ENCODE peak calls at places on chromosomes 13 and 19, in eight cellular contexts. W is CD8-positive, alpha-beta T cell; V is EL; B is activated T-helper 1 cell treated with anti-CD3 and anti-CD28 coated beads, Interleukin-2, amount 50 U/mL, for 16 hours; L is stimulated activated CD4-positive, alpha-beta T cell treated with anti-CD3 and anti-CD28 coated beads, Interleukin-4, amount 100 ng/mL, for 4 hours; C is NCI-H2029 treated with DMSO at 0.1 percent for 48 hours; S is fibroblast of the conjunctiva; J is HTR-8/SVneo. X is an unnamed sample.

GRCh38 chr13:37954191-37954590 is 84.6 kb upstream of the TRPC4 start:
- DNase-seq in W (no peak), V (no peak), B (no peak), L (no peak), C (no peak), S (no peak), J (no peak), X (no peak)

GRCh38 chr13:74575729-74576125 is 441.5 kb upstream of the KLF12 start:
- DNase-seq in W (peak), V (peak), B (peak), L (peak), C (no peak), S (peak), J (peak), X (peak)

GRCh38 chr13:46171223-46171622 is 10.8 kb downstream of the LCP1 start:
- DNase-seq in W (no peak), V (no peak), B (no peak), L (no peak), C (no peak), S (no peak), J (no peak), X (no peak)

GRCh38 chr13:101490400-101491015 is 38.0 kb downstream of the ITGBL1 start:
- DNase-seq in W (no peak), V (peak), B (no peak), L (no peak), C (no peak), S (no peak), J (no peak), X (no peak)

GRCh38 chr19:40685563-40685962 is 4.9 kb downstream of the NUMBL start:
- DNase-seq in W (no peak), V (no peak), B (no peak), L (no peak), C (no peak), S (no peak), J (no peak), X (no peak)

GRCh38 chr13:36919206-36919832 is 719 bp downstream of the SMAD9 start:
- DNase-seq in W (no peak), V (peak), B (no peak), L (no peak), C (peak), S (no peak), J (peak), X (no peak)

GRCh38 chr13:90453342-90453741 is 894.1 kb upstream of the MIR17HG start:
- DNase-seq in W (no peak), V (no peak), B (no peak), L (no peak), C (no peak), S (no peak), J (no peak), X (no peak)

GRCh38 chr13:30673669-30674521 is 56.2 kb downstream of the USPL1 start:
- DNase-seq in W (peak), V (peak), B (peak), L (peak), C (peak), S (peak), J (peak), X (peak)

GRCh38 chr19:37484406-37485115 is 15.4 kb downstream of the ZNF570 start:
- DNase-seq in W (no peak), V (no peak), B (no peak), L (no peak), C (no peak), S (no peak), J (no peak), X (no peak)

GRCh38 chr13:100506154-100506553 is 82.4 kb downstream of the GGACT start:
- DNase-seq in W (no peak), V (no peak), B (peak), L (peak), C (no peak), S (no peak), J (no peak), X (peak)

GRCh38 chr19:17329061-17329767 is 5.4 kb downstream of the ANO8 start:
- DNase-seq in W (no peak), V (no peak), B (no peak), L (peak), C (no peak), S (no peak), J (no peak), X (no peak)

GRCh38 chr19:37986048-37986750 is 79.2 kb downstream of the SIPA1L3 start:
- DNase-seq in W (no peak), V (no peak), B (no peak), L (no peak), C (peak), S (no peak), J (no peak), X (no peak)

GRCh38 chr19:7625763-7626372 is 3.5 kb downstream of the XAB2 start:
- DNase-seq in W (no peak), V (no peak), B (no peak), L (no peak), C (no peak), S (no peak), J (no peak), X (no peak)

GRCh38 chr19:48196933-48197665 is 26.6 kb downstream of the ZSWIM9 start:
- DNase-seq in W (no peak), V (no peak), B (no peak), L (no peak), C (no peak), S (no peak), J (no peak), X (no peak)

GRCh38 chr19:13181747-13182388 is 31.7 kb downstream of the IER2 start:
- DNase-seq in W (peak), V (peak), B (peak), L (peak), C (no peak), S (no peak), J (no peak), X (no peak)

GRCh38 chr19:47483800-47484690 is at the start of gene KPTN:
- DNase-seq in W (peak), V (peak), B (peak), L (peak), C (peak), S (peak), J (peak), X (peak)

GRCh38 chr13:25619897-25620296 is 248.1 kb downstream of the ATP8A2 start:
- DNase-seq in W (no peak), V (no peak), B (no peak), L (no peak), C (no peak), S (no peak), J (no peak), X (no peak)

GRCh38 chr13:31764556-31764955 is 25.2 kb downstream of the RXFP2 start:
- DNase-seq in W (no peak), V (peak), B (no peak), L (no peak), C (no peak), S (no peak), J (no peak), X (no peak)

GRCh38 chr13:38637576-38637975 is 49.3 kb upstream of the FREM2 start:
- DNase-seq in W (no peak), V (no peak), B (no peak), L (no peak), C (no peak), S (no peak), J (no peak), X (no peak)

GRCh38 chr13:93529961-93530360 is 303.4 kb downstream of the GPC6 start:
- DNase-seq in W (no peak), V (no peak), B (no peak), L (no peak), C (no peak), S (no peak), J (no peak), X (no peak)

GRCh38 chr19:14542721-14543328 is 13.4 kb downstream of the TECR start:
- DNase-seq in W (no peak), V (peak), B (no peak), L (no peak), C (no peak), S (no peak), J (no peak), X (no peak)

GRCh38 chr13:20609145-20609544 is 42.2 kb downstream of the IFT88 start:
- DNase-seq in W (no peak), V (peak), B (no peak), L (no peak), C (no peak), S (peak), J (no peak), X (no peak)

GRCh38 chr13:39484506-39485313 is 118.3 kb downstream of the LHFPL6 start:
- DNase-seq in W (no peak), V (peak), B (no peak), L (no peak), C (no peak), S (no peak), J (no peak), X (no peak)

GRCh38 chr19:45691516-45692186 is at the start of gene SNRPD2:
- DNase-seq in W (no peak), V (peak), B (peak), L (peak), C (peak), S (peak), J (peak), X (peak)

GRCh38 chr19:50333737-50334617 is 4.8 kb upstream of the KCNC3 start:
- DNase-seq in W (peak), V (no peak), B (peak), L (no peak), C (peak), S (peak), J (peak), X (peak)

GRCh38 chr19:15107056-15108010 is at the start of gene SYDE1:
- DNase-seq in W (peak), V (peak), B (no peak), L (no peak), C (no peak), S (peak), J (peak), X (no peak)

X was measured in activated T-helper 9 cell treated with anti-CD3 and anti-CD28 coated beads, Interleukin-2, amount 50 U/mL, for 16 hours.